ENCODE peak calls at places on chromosomes 13 and 19, in eight cellular contexts. D is NCI-H526 treated with DMSO at 0.1 percent for 48 hours; M is NCI-H1092 treated with DMSO at 0.1 percent for 48 hours; L is stimulated activated CD8-positive, alpha-beta memory T cell treated with anti-CD3 and anti-CD28 coated beads, Interleukin-4, amount 100 ng/mL, for 1 hour; A is fibroblast of the aortic adventitia; T is mesothelial cell of epicardium; F is C1 segment of cervical spinal cord; C is HTR-8/SVneo. Z is an unnamed sample.

GRCh38 chr13:112781881-112782361 is 92.1 kb downstream of the ATP11A start:
- DNase-seq in L (no peak), C (no peak), D (no peak), T (no peak), M (peak), F (no peak), A (peak), Z (no peak)

GRCh38 chr13:98823442-98823841 is 71.0 kb upstream of the SLC15A1 start:
- DNase-seq in C (no peak), A (no peak), F (no peak), M (no peak), T (no peak), L (no peak), D (no peak), Z (no peak)

GRCh38 chr13:75021151-75021550 is 460.8 kb downstream of the TBC1D4 start:
- DNase-seq in L (no peak), M (no peak), T (no peak), F (no peak), A (no peak), D (no peak), C (no peak), Z (no peak)

GRCh38 chr19:11361037-11361770 is 6.0 kb downstream of the PLPPR2 start:
- DNase-seq in F (no peak), T (no peak), C (no peak), M (no peak), L (no peak), A (no peak), D (no peak), Z (no peak)

GRCh38 chr13:43472344-43472743 is 314.4 kb downstream of the ENOX1 start:
- DNase-seq in D (no peak), T (no peak), C (no peak), L (no peak), F (no peak), A (no peak), M (no peak), Z (peak)

GRCh38 chr13:26499209-26499601 is 58.3 kb upstream of the WASF3 start:
- DNase-seq in L (no peak), D (no peak), M (no peak), T (no peak), F (no peak), C (no peak), A (no peak), Z (no peak)

GRCh38 chr19:13103961-13104847 is 1.5 kb upstream of the LYL1 start:
- DNase-seq in T (no peak), A (no peak), C (no peak), L (no peak), F (peak), D (no peak), M (no peak), Z (peak)

GRCh38 chr13:54699831-54700230 is 1671.2 kb downstream of the OLFM4 start:
- DNase-seq in L (no peak), C (no peak), F (no peak), T (no peak), D (no peak), M (no peak), A (no peak), Z (no peak)

GRCh38 chr19:30374791-30375650 is 2.8 kb downstream of the ZNF536 start:
- DNase-seq in D (peak), T (peak), C (no peak), F (no peak), L (no peak), A (no peak), M (no peak), Z (no peak)

GRCh38 chr19:55683449-55684261 is 8.6 kb downstream of the EPN1 start:
- DNase-seq in A (no peak), D (no peak), C (no peak), M (no peak), T (no peak), L (no peak), F (no peak), Z (no peak)

GRCh38 chr19:55459950-55460657 is 1.3 kb downstream of the ISOC2 start:
- DNase-seq in M (no peak), D (no peak), T (no peak), L (no peak), A (peak), F (no peak), C (no peak), Z (no peak)

GRCh38 chr13:61052175-61052574 is 363.5 kb downstream of the PCDH20 start:
- DNase-seq in L (no peak), F (no peak), C (no peak), M (no peak), D (no peak), T (no peak), A (no peak), Z (no peak)

GRCh38 chr19:8361921-8362793 is 1.8 kb upstream of the ANGPTL4 start:
- DNase-seq in F (peak), L (no peak), C (peak), M (peak), A (peak), T (peak), D (no peak), Z (peak)

GRCh38 chr19:46296722-46297431 is at the start of gene HIF3A:
- DNase-seq in T (peak), M (peak), F (peak), D (no peak), L (no peak), A (no peak), C (no peak), Z (peak)

GRCh38 chr19:16252459-16253205 is 54.9 kb downstream of the AP1M1 start:
- DNase-seq in F (peak), C (no peak), L (no peak), D (no peak), T (no peak), A (no peak), M (no peak), Z (no peak)

GRCh38 chr19:5128251-5128931 is 159.5 kb downstream of the KDM4B start:
- DNase-seq in L (no peak), F (no peak), M (no peak), A (peak), D (no peak), C (no peak), T (no peak), Z (no peak)

GRCh38 chr13:66714795-66715194 is 515.3 kb downstream of the PCDH9 start:
- DNase-seq in M (no peak), C (no peak), T (no peak), D (no peak), L (no peak), A (peak), F (no peak), Z (no peak)

GRCh38 chr13:21018220-21018619 is 43.2 kb downstream of the LATS2 start:
- DNase-seq in L (no peak), T (no peak), C (no peak), A (no peak), M (no peak), D (no peak), F (no peak), Z (peak)

GRCh38 chr13:112246731-112247470 is 129.3 kb upstream of the SPACA7 start:
- DNase-seq in A (no peak), M (no peak), C (no peak), L (no peak), F (no peak), D (no peak), T (no peak), Z (no peak)

GRCh38 chr19:11091343-11092153 is 2.3 kb downstream of the LDLR start:
- DNase-seq in C (peak), M (no peak), L (no peak), A (peak), T (no peak), D (peak), F (no peak), Z (no peak)

GRCh38 chr19:6752257-6753177 is 13.0 kb downstream of the TRIP10 start:
- DNase-seq in D (no peak), F (no peak), A (no peak), C (no peak), L (no peak), M (no peak), T (no peak), Z (no peak)

GRCh38 chr19:664913-665443 is 2.0 kb upstream of the RNF126 start:
- DNase-seq in L (peak), T (peak), D (peak), F (no peak), M (peak), C (peak), A (peak), Z (peak)

Z was measured in posterior cingulate gyrus.